ENCODE peak calls at places on chromosomes 7 and 10, in five cellular contexts. F, I, G, Z and L are unnamed samples.

GRCh38 chr10:90834326-90834725 is 23.5 kb downstream of the HTR7 start:
- DNase-seq in F (no peak), I (no peak), G (peak; percentile 94), Z (no peak), L (peak; percentile 91)

GRCh38 chr7:16318989-16319915 is 102.1 kb downstream of the CRPPA start:
- DNase-seq in F (peak; percentile 6), I (no peak), G (peak; percentile 58), Z (no peak), L (peak; percentile 31)

GRCh38 chr10:35639651-35640311 is 2.3 kb downstream of the FZD8 start:
- DNase-seq in F (no peak), I (peak; percentile 37), G (no peak), Z (peak; percentile 70), L (no peak)

GRCh38 chr10:79381804-79382221 is 34.5 kb downstream of the PPIF start:
- DNase-seq in F (no peak), I (peak; percentile 76), G (no peak), Z (no peak), L (no peak)

GRCh38 chr10:24519950-24520349 is 203.7 kb downstream of the ARHGAP21 start:
- DNase-seq in F (no peak), I (no peak), G (no peak), Z (peak; percentile 53), L (no peak)

GRCh38 chr10:131453772-131454634 is 142.5 kb upstream of the TCERG1L start:
- DNase-seq in F (no peak), I (peak; percentile 45), G (no peak), Z (peak; percentile 84), L (no peak)

GRCh38 chr10:124621637-124622036 is 122.5 kb downstream of the FAM53B start:
- DNase-seq in F (no peak), I (no peak), G (no peak), Z (no peak), L (no peak)

GRCh38 chr10:5283305-5284158 is 81.2 kb upstream of the UCN3 start:
- DNase-seq in F (peak; percentile 60), I (peak; percentile 59), G (peak; percentile 35), Z (peak; percentile 83), L (no peak)

GRCh38 chr7:16223963-16224707 is 197.2 kb downstream of the CRPPA start:
- DNase-seq in F (no peak), I (no peak), G (no peak), Z (no peak), L (no peak)

GRCh38 chr10:88081457-88082054 is 218.1 kb downstream of the PTEN start:
- DNase-seq in F (no peak), I (no peak), G (no peak), Z (no peak), L (no peak)

GRCh38 chr7:2024227-2024918 is 208.4 kb downstream of the MAD1L1 start:
- DNase-seq in F (no peak), I (peak; percentile 41), G (no peak), Z (no peak), L (no peak)

GRCh38 chr7:44148961-44149550 is 7.9 kb upstream of the MYL7 start:
- DNase-seq in F (no peak), I (no peak), G (no peak), Z (no peak), L (no peak)

GRCh38 chr10:68154211-68154497 is 44.9 kb downstream of the MYPN start:
- DNase-seq in F (no peak), I (no peak), G (no peak), Z (peak; percentile 57), L (no peak)

GRCh38 chr7:131404226-131404911 is 76.7 kb downstream of the MKLN1 start:
- DNase-seq in F (no peak), I (no peak), G (no peak), Z (no peak), L (no peak)

GRCh38 chr10:78419481-78420265 is 386.0 kb downstream of the RPS24 start:
- DNase-seq in F (no peak), I (no peak), G (no peak), Z (no peak), L (no peak)

GRCh38 chr7:70788276-70788675 is 343.7 kb upstream of the GALNT17 start:
- DNase-seq in F (no peak), I (no peak), G (no peak), Z (peak; percentile 33), L (peak; percentile 14)

GRCh38 chr10:33412261-33413092 is 78.0 kb upstream of the NRP1 start:
- DNase-seq in F (no peak), I (peak; percentile 69), G (peak; percentile 75), Z (no peak), L (peak; percentile 74)

GRCh38 chr7:134696261-134696660 is 49.6 kb downstream of the BPGM start:
- DNase-seq in F (no peak), I (no peak), G (no peak), Z (no peak), L (no peak)

GRCh38 chr7:46786221-46786951 is 795.5 kb downstream of the TNS3 start:
- DNase-seq in F (no peak), I (no peak), G (peak; percentile 86), Z (peak; percentile 55), L (peak; percentile 97)
- H3K27ac ChIP-seq in F (no peak overlapping the region), I (no peak overlapping the region), G (no peak overlapping the region), Z (no peak overlapping the region), L (peak overlapping the region; percentile 59)

GRCh38 chr10:114045071-114045737 is 1.5 kb downstream of the ADRB1 start:
- DNase-seq in F (no peak), I (no peak), G (no peak), Z (peak; percentile 62), L (no peak)

GRCh38 chr10:114045738-114046458 is 2.2 kb downstream of the ADRB1 start:
- DNase-seq in F (no peak), I (no peak), G (no peak), Z (peak; percentile 9), L (no peak)

GRCh38 chr10:114043532-114044250 is at the start of gene ADRB1:
- DNase-seq in F (peak; percentile 86), I (peak; percentile 73), G (no peak), Z (peak; percentile 87), L (no peak)

GRCh38 chr10:114042895-114043531 is 653 bp upstream of the ADRB1 start:
- DNase-seq in F (peak; percentile 70), I (no peak), G (no peak), Z (peak; percentile 76), L (no peak)

DNA sequence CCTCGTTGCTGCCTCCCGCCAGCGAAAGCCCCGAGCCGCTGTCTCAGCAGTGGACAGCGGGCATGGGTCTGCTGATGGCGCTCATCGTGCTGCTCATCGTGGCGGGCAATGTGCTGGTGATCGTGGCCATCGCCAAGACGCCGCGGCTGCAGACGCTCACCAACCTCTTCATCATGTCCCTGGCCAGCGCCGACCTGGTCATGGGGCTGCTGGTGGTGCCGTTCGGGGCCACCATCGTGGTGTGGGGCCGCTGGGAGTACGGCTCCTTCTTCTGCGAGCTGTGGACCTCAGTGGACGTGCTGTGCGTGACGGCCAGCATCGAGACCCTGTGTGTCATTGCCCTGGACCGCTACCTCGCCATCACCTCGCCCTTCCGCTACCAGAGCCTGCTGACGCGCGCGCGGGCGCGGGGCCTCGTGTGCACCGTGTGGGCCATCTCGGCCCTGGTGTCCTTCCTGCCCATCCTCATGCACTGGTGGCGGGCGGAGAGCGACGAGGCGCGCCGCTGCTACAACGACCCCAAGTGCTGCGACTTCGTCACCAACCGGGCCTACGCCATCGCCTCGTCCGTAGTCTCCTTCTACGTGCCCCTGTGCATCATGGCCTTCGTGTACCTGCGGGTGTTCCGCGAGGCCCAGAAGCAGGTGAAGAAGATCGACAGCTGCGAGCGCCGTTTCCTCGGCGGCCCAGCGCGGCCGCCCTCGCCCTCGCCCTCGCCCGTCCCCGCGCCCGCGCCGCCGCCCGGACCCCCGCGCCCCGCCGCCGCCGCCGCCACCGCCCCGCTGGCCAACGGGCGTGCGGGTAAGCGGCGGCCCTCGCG is 795 bp downstream of the ADRB1 start:
- DNase-seq in F (no peak), I (no peak), G (no peak), Z (peak; percentile 54), L (no peak)
- H3K27ac ChIP-seq in F (peak overlapping the region; percentile 82), I (no peak overlapping the region), G (no peak overlapping the region), Z (no peak overlapping the region), L (no peak overlapping the region)

GRCh38 chr7:26460326-26460725 is 168.7 kb downstream of the SNX10 start:
- DNase-seq in F (no peak), I (no peak), G (no peak), Z (no peak), L (no peak)
- H3K27ac ChIP-seq in F (no peak overlapping the region), I (no peak overlapping the region), G (no peak overlapping the region), Z (no peak overlapping the region), L (no peak overlapping the region)

GRCh38 chr10:103969857-103970627 is 3.1 kb downstream of the SLK start:
- DNase-seq in F (no peak), I (no peak), G (no peak), Z (no peak), L (no peak)
- H3K27ac ChIP-seq in F (peak overlapping the region; percentile 97), I (peak overlapping the region; percentile 30), G (peak overlapping the region; percentile 44), Z (no peak overlapping the region), L (peak overlapping the region; percentile 79)

GRCh38 chr10:69179743-69180524 is at the start of gene SUPV3L1:
- DNase-seq in F (peak; percentile 96), I (peak; percentile 96), G (peak; percentile 91), Z (peak; percentile 98), L (peak; percentile 93)

GRCh38 chr10:69180525-69181204 is 631 bp downstream of the SUPV3L1 start:
- DNase-seq in F (peak; percentile 24), I (peak; percentile 19), G (no peak), Z (peak; percentile 55), L (no peak)

GRCh38 chr10:69181433-69181832 is 1.4 kb downstream of the SUPV3L1 start:
- DNase-seq in F (no peak), I (no peak), G (no peak), Z (no peak), L (no peak)

GRCh38 chr10:69179089-69179742 is 818 bp upstream of the SUPV3L1 start:
- DNase-seq in F (peak; percentile 44), I (peak; percentile 22), G (no peak), Z (no peak), L (peak; percentile 14)

DNA sequence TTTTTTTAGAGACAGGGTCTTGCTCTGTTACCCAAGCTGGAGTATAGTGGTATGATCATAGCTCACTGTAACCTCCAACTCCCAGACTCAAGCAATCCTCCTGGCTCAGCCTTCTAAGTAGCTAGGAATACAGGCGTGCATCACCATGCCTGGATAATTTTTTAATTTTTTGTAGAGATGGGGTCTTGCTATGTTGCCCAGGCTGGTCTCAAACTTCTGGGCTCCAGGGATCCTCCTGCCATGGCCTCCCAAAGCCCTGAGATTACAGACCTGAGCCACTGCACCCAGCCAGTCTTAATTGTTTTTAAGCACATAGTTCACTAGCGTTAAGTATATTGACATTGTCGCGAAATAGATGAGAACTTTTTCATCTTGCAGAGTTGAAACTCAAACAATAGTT is 2.0 kb downstream of the SUPV3L1 start:
- DNase-seq in F (no peak), I (no peak), G (no peak), Z (no peak), L (no peak)
- H3K27ac ChIP-seq in F (no peak overlapping the region), I (no peak overlapping the region), G (no peak overlapping the region), Z (no peak overlapping the region), L (no peak overlapping the region)